ENCODE peak calls at places on chromosomes 2 and 18, in ten cellular contexts. T is CD14-positive monocyte; O is GM20000; J is RWPE1; M is body of pancreas; Z is GM12864; L is spleen; R is H9; A is CD4-positive, alpha-beta T cell; W is osteoblast. F is an unnamed sample.

GRCh38 chr2:46845542-46846453 is 69.8 kb downstream of the MCFD2 start:
- DNase-seq in R (no peak), T (peak; percentile 33), M (no peak), J (no peak), Z (no peak), A (no peak), L (no peak), O (no peak), W (no peak), F (no peak)

GRCh38 chr2:159506764-159507406 is 109.5 kb downstream of the BAZ2B start:
- DNase-seq in A (no peak), W (no peak), O (no peak), L (no peak), R (no peak), T (no peak), M (no peak), Z (no peak), J (peak; percentile 69), F (no peak)

GRCh38 chr18:24633121-24633520 is 172.7 kb downstream of the HRH4 start:
- DNase-seq in W (no peak), A (no peak), T (no peak), O (no peak), Z (no peak), R (no peak), L (no peak), J (no peak), M (no peak), F (no peak)

GRCh38 chr2:241399941-241400922 is 44.1 kb downstream of the FARP2 start:
- DNase-seq in R (no peak), O (no peak), L (no peak), Z (no peak), M (no peak), W (no peak), A (no peak), T (no peak), J (no peak), F (no peak)

GRCh38 chr2:147487286-147487979 is 357.4 kb upstream of the ACVR2A start:
- DNase-seq in L (no peak), T (no peak), M (no peak), A (no peak), Z (no peak), W (no peak), J (no peak), O (no peak), R (no peak), F (no peak)

GRCh38 chr2:7118606-7119503 is 201.6 kb downstream of the RNF144A start:
- DNase-seq in O (peak; percentile 24), T (no peak), Z (no peak), L (no peak), J (peak; percentile 15), A (no peak), W (no peak), M (no peak), R (no peak), F (no peak)

GRCh38 chr2:157181234-157181633 is 76.3 kb upstream of the GALNT5 start:
- DNase-seq in L (no peak), A (no peak), M (no peak), O (no peak), T (no peak), J (no peak), Z (no peak), R (no peak), W (no peak), F (no peak)

GRCh38 chr2:144798019-144798418 is 278.1 kb upstream of the ZEB2 start:
- DNase-seq in M (no peak), L (no peak), R (no peak), Z (no peak), A (no peak), W (no peak), O (no peak), T (no peak), J (no peak), F (no peak)

GRCh38 chr2:45008296-45009129 is 739 bp downstream of the SIX2 start:
- DNase-seq in O (no peak), Z (no peak), T (no peak), A (no peak), M (peak; percentile 55), J (no peak), W (no peak), R (peak; percentile 50), L (no peak), F (no peak)

GRCh38 chr18:79923896-79924585 is 27.4 kb downstream of the SLC66A2 start:
- DNase-seq in A (no peak), R (no peak), M (peak; percentile 14), J (no peak), T (peak; percentile 28), L (peak; percentile 69), Z (no peak), O (no peak), W (peak; percentile 62), F (no peak)

GRCh38 chr2:241082338-241083090 is 19.6 kb downstream of the MTERF4 start:
- DNase-seq in A (no peak), M (no peak), T (no peak), J (no peak), Z (no peak), W (no peak), L (no peak), O (no peak), R (no peak), F (no peak)

GRCh38 chr18:58132595-58133191 is 88.7 kb downstream of the NEDD4L start:
- DNase-seq in M (no peak), R (no peak), W (no peak), L (no peak), T (no peak), Z (no peak), A (no peak), J (no peak), O (no peak), F (no peak)

GRCh38 chr18:31774960-31775359 is 14.3 kb upstream of the SLC25A52 start:
- DNase-seq in T (no peak), W (no peak), Z (no peak), O (no peak), J (no peak), M (no peak), R (no peak), L (no peak), A (no peak), F (no peak)

GRCh38 chr18:4068552-4069158 is 386.5 kb downstream of the DLGAP1 start:
- DNase-seq in J (peak; percentile 33), O (peak; percentile 38), A (no peak), T (no peak), Z (peak; percentile 5), M (peak; percentile 37), R (peak; percentile 61), W (no peak), L (no peak), F (peak; percentile 24)
- TF ChIP-seq CTCF in J (peak; percentile 81), O (peak; percentile 34), A (peak; percentile 75), T (peak; percentile 83), Z (peak; percentile 78), M (peak; percentile 22), R (peak; percentile 77), W (peak; percentile 66), L (peak; percentile 46), F (peak; percentile 71)

GRCh38 chr18:37565985-37566478 is 434 bp upstream of the CELF4 start:
- DNase-seq in R (peak; percentile 60), M (peak; percentile 59), Z (no peak), T (no peak), L (peak; percentile 59), A (no peak), O (peak; percentile 45), W (peak; percentile 97), J (peak; percentile 50), F (no peak)

GRCh38 chr18:37565138-37565984 is at the start of gene CELF4:
- DNase-seq in T (no peak), O (peak; percentile 40), R (no peak), A (no peak), J (no peak), M (peak; percentile 20), L (peak; percentile 74), W (no peak), Z (no peak), F (no peak)

GRCh38 chr18:37567994-37568359 is 2.4 kb upstream of the CELF4 start:
- DNase-seq in Z (no peak), J (no peak), W (no peak), T (no peak), L (peak; percentile 51), O (no peak), M (no peak), A (no peak), R (peak; percentile 20), F (no peak)

GRCh38 chr18:37567061-37567993 is 1.7 kb upstream of the CELF4 start:
- DNase-seq in J (no peak), A (no peak), W (no peak), Z (no peak), R (no peak), T (no peak), O (peak; percentile 45), M (no peak), L (peak; percentile 65), F (no peak)

DNA sequence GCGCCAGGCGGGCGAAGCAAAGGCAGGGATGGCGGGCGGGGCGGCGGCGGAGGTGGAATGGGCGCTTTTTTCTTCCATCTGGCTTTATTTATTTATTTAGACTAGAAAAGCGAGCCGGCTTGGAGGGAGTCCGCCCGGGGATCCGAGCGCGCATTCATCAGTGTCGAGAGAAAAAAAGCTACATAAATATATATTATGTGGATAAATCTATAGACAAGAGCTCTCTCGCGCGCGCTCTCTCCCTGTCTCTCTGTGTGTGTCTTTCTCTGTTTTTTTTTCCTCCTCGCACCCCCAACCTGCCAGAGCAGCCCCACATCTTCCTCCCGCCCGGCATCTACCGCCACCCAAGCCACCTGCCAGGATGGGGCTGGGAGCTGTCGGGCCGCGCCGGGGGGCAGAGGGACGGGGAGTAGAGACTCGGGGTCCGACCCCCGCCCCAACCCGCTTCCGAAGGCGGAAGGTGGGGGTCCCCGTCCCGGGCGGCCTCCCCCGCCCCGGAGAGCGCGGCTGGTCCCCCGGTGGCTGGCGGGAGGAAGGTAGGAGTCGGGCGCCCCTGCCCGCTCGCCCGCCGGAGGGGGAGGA is 972 bp upstream of the CELF4 start:
- DNase-seq in O (peak; percentile 23), T (no peak), Z (no peak), L (peak; percentile 71), A (no peak), W (no peak), R (no peak), M (no peak), J (no peak), F (no peak)
- TF ChIP-seq CTCF in O (no peak), T (no peak), Z (no peak), L (no peak), A (no peak), W (no peak), R (no peak), M (no peak), J (no peak), F (no peak)

DNA sequence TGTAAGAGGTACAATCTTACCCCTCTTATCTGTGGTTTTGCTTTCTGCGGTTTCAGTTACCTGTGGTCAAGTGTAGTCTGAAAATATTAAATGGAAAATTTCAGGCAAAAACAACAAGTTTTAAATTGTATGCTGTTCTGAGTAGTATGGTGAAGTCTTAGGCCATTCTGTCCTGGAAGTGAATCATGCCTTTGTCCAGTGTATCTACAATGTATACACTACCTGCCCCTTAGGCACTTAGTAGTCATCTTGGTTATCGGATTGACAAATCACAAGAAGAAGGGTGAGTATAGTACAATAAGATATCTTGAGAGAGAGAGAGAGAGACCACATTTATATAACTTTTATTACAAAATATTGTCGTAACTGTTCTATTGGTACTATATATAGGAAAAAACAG is 43.5 kb downstream of the RAB3GAP1 start:
- DNase-seq in Z (no peak), L (no peak), O (no peak), W (no peak), M (no peak), J (no peak), R (no peak), T (no peak), A (no peak), F (no peak)
- TF ChIP-seq CTCF in Z (no peak), L (no peak), O (no peak), W (no peak), M (no peak), J (no peak), R (no peak), T (no peak), A (no peak), F (no peak)

GRCh38 chr2:27442282-27442980 is at the start of gene KRTCAP3:
- DNase-seq in L (peak; percentile 88), O (peak; percentile 80), A (peak; percentile 58), W (no peak), M (peak; percentile 88), T (no peak), R (peak; percentile 88), Z (no peak), J (peak; percentile 92), F (peak; percentile 41)
- TF ChIP-seq CTCF in L (no peak), O (no peak), A (peak; percentile 37), W (no peak), M (peak; percentile 64), T (no peak), R (peak; percentile 76), Z (no peak), J (peak; percentile 54), F (no peak)